ENCODE peak calls at places on chromosomes 3 and 15, in four cellular contexts. S is mucosa of descending colon, R is activated T-helper 1 cell treated with Interleukin-2 at 50 U/mL for 16 hours, I is adrenal gland. P is an unnamed sample.

GRCh38 chr15:90814193-90814811 is 54.1 kb upstream of the FURIN start:
- DNase-seq in R (no peak), I (no peak), S (no peak), P (no peak)

GRCh38 chr15:77862651-77863104 is 214.8 kb downstream of the TBC1D2B start:
- DNase-seq in I (no peak), S (no peak), R (no peak), P (no peak)

GRCh38 chr3:196281962-196282361 is 5.6 kb downstream of the PCYT1A start:
- DNase-seq in R (no peak), S (no peak), I (no peak), P (no peak)

GRCh38 chr3:21256932-21257331 is 494.1 kb downstream of the ZNF385D start:
- DNase-seq in S (no peak), I (no peak), R (no peak), P (no peak)

GRCh38 chr3:13452490-13453335 is 27.4 kb upstream of the HDAC11 start:
- DNase-seq in R (no peak), I (peak), S (peak), P (peak)

GRCh38 chr3:175818811-175819464 is 959.8 kb downstream of the NAALADL2 start:
- DNase-seq in I (no peak), S (no peak), R (no peak), P (no peak)

GRCh38 chr3:72482589-72483249 is 365.5 kb downstream of the SHQ1 start:
- DNase-seq in I (peak), R (peak), S (peak), P (peak)

GRCh38 chr3:128835096-128835495 is 44.3 kb upstream of the ACAD9 start:
- DNase-seq in I (no peak), R (no peak), S (no peak), P (no peak)

GRCh38 chr3:100993309-100993708 is at the start of gene ABI3BP:
- DNase-seq in S (peak), I (peak), R (no peak), P (no peak)

GRCh38 chr3:147389265-147390175 is 16.8 kb downstream of the ZIC4 start:
- DNase-seq in R (no peak), S (no peak), I (no peak), P (no peak)

GRCh38 chr3:126287536-126288181 is 69.5 kb downstream of the KLF15 start:
- DNase-seq in S (peak), I (peak), R (no peak), P (no peak)

GRCh38 chr3:132555316-132556035 is 41.6 kb upstream of the ACKR4 start:
- DNase-seq in S (no peak), R (no peak), I (no peak), P (no peak)

GRCh38 chr15:77819271-77819806 is 186.6 kb upstream of the LINGO1 start:
- DNase-seq in R (no peak), S (no peak), I (no peak), P (no peak)

GRCh38 chr3:111246967-111247760 is 175.5 kb downstream of the NECTIN3 start:
- DNase-seq in R (no peak), I (no peak), S (no peak), P (no peak)

GRCh38 chr15:70833897-70834765 is 19.8 kb downstream of the LARP6 start:
- DNase-seq in S (no peak), R (no peak), I (no peak), P (no peak)

GRCh38 chr15:31215490-31216209 is 111.0 kb upstream of the KLF13 start:
- DNase-seq in R (peak), S (peak), I (peak), P (peak)

GRCh38 chr3:32421991-32422859 is 30.6 kb downstream of the CMTM7 start:
- DNase-seq in R (no peak), S (peak), I (peak), P (no peak)

GRCh38 chr15:88302373-88302772 is 45.8 kb upstream of the NTRK3 start:
- DNase-seq in I (no peak), S (no peak), R (no peak), P (no peak)

GRCh38 chr3:55826731-55827496 is 339.8 kb upstream of the WNT5A start:
- DNase-seq in I (no peak), R (no peak), S (no peak), P (no peak)

GRCh38 chr3:163587342-163587741 is 1491.0 kb downstream of the SI start:
- DNase-seq in I (no peak), R (no peak), S (no peak), P (no peak)

GRCh38 chr3:177195242-177195940 is 1.9 kb downstream of the TBL1XR1 start:
- DNase-seq in R (no peak), I (no peak), S (no peak), P (no peak)

GRCh38 chr3:151305081-151305777 is 11.4 kb downstream of the GPR87 start:
- DNase-seq in R (no peak), S (peak), I (peak), P (no peak)

GRCh38 chr15:100614918-100615317 is 12.5 kb downstream of the ASB7 start:
- DNase-seq in R (no peak), I (no peak), S (no peak), P (no peak)

GRCh38 chr3:42101048-42101447 is 9.9 kb downstream of the TRAK1 start:
- DNase-seq in I (peak), S (no peak), R (no peak), P (no peak)

P was measured in activated effector memory CD4-positive, alpha-beta T cell treated with Interleukin-2 at 50 U/mL for 16 hours.